ENCODE peak calls at places on chromosome 18, in ten cellular contexts. D is fibroblast of lung, J is K562, B is progenitor cell of endocrine pancreas, R is BJ, A is right lobe of liver, F is choroid plexus epithelial cell, E is adrenal gland, I is bronchial epithelial cell, U is fibroblast of the aortic adventitia. G is an unnamed sample.

GRCh38 chr18:11767935-11768334 is 78.9 kb downstream of the GNAL start:
- DNase-seq in D (peak), B (no peak), U (no peak), A (no peak), E (no peak), R (no peak), I (peak), J (no peak), F (peak), G (peak)

GRCh38 chr18:79819951-79820351 is 22.2 kb downstream of the KCNG2 start:
- DNase-seq in J (no peak), B (no peak), E (no peak), R (no peak), A (no peak), I (no peak), U (no peak), D (no peak), F (no peak), G (no peak)

GRCh38 chr18:71398530-71398929 is 1109.7 kb downstream of the SOCS6 start:
- DNase-seq in R (no peak), E (no peak), F (peak), D (peak), J (no peak), I (no peak), A (no peak), U (peak), B (peak), G (no peak)

GRCh38 chr18:75213610-75214009 is 3.0 kb downstream of the TSHZ1 start:
- DNase-seq in D (peak), J (no peak), A (no peak), B (no peak), E (no peak), U (peak), F (no peak), R (peak), I (peak), G (peak)

GRCh38 chr18:26207937-26208336 is 18.3 kb upstream of the TAF4B start:
- DNase-seq in B (no peak), E (no peak), D (no peak), J (no peak), A (no peak), U (no peak), R (no peak), I (peak), F (no peak), G (no peak)

GRCh38 chr18:51070545-51070944 is 40.5 kb downstream of the SMAD4 start:
- DNase-seq in E (no peak), R (peak), A (no peak), U (peak), F (peak), J (no peak), I (peak), B (no peak), D (peak), G (peak)

GRCh38 chr18:23662309-23663263 is at the start of gene ANKRD29:
- DNase-seq in J (peak), F (no peak), A (peak), D (peak), I (no peak), R (no peak), U (peak), E (peak), B (peak), G (no peak)

GRCh38 chr18:69998523-69998987 is 50.9 kb upstream of the CD226 start:
- DNase-seq in F (no peak), R (no peak), E (no peak), A (no peak), B (no peak), I (no peak), D (no peak), U (no peak), J (no peak), G (no peak)

GRCh38 chr18:23183356-23184150 is 48.3 kb downstream of the CABLES1 start:
- DNase-seq in A (no peak), U (peak), E (no peak), F (peak), D (peak), B (no peak), R (peak), I (no peak), J (no peak), G (peak)

GRCh38 chr18:55869965-55870585 is 282.1 kb upstream of the TCF4 start:
- DNase-seq in B (no peak), J (no peak), D (peak), E (no peak), I (peak), A (no peak), R (peak), U (peak), F (peak), G (peak)

GRCh38 chr18:54880706-54881105 is 52.4 kb downstream of the RAB27B start:
- DNase-seq in U (peak), R (no peak), I (peak), B (no peak), A (no peak), F (peak), D (peak), E (no peak), J (no peak), G (peak)

GRCh38 chr18:22838639-22839487 is 94.3 kb upstream of the RBBP8 start:
- DNase-seq in E (no peak), A (no peak), J (no peak), I (no peak), B (no peak), U (no peak), R (no peak), F (no peak), D (no peak), G (no peak)

GRCh38 chr18:24388975-24389374 is 8.6 kb downstream of the OSBPL1A start:
- DNase-seq in J (no peak), U (peak), I (no peak), A (no peak), R (no peak), B (no peak), D (peak), F (no peak), E (no peak), G (no peak)

GRCh38 chr18:77077836-77078456 is 54.6 kb downstream of the MBP start:
- DNase-seq in R (no peak), F (peak), A (no peak), B (no peak), J (no peak), D (peak), I (peak), U (no peak), E (no peak), G (peak)

GRCh38 chr18:64095056-64095455 is 53.8 kb downstream of the LINC00305 start:
- DNase-seq in R (no peak), U (no peak), B (no peak), D (no peak), J (no peak), E (no peak), F (no peak), A (no peak), I (no peak), G (no peak)

GRCh38 chr18:64097497-64097896 is 51.4 kb downstream of the LINC00305 start:
- DNase-seq in J (no peak), B (no peak), F (peak), I (no peak), E (no peak), R (no peak), D (no peak), A (no peak), U (no peak), G (no peak)

GRCh38 chr18:64099244-64099643 is 49.6 kb downstream of the LINC00305 start:
- DNase-seq in R (no peak), F (no peak), E (no peak), A (no peak), U (no peak), B (no peak), I (no peak), D (no peak), J (no peak), G (no peak)

GRCh38 chr18:64103979-64104378 is 44.9 kb downstream of the LINC00305 start:
- DNase-seq in A (no peak), J (no peak), U (no peak), E (no peak), I (no peak), R (no peak), D (no peak), B (no peak), F (peak), G (no peak)

GRCh38 chr18:64100136-64100922 is 48.6 kb downstream of the LINC00305 start:
- DNase-seq in B (no peak), A (no peak), R (no peak), U (no peak), F (peak), J (no peak), I (no peak), E (no peak), D (no peak), G (no peak)
- TF ChIP-seq CTCF in B (no peak), A (no peak), R (no peak), U (no peak), F (no peak), J (no peak), I (no peak), E (no peak), D (no peak), G (no peak)

DNA sequence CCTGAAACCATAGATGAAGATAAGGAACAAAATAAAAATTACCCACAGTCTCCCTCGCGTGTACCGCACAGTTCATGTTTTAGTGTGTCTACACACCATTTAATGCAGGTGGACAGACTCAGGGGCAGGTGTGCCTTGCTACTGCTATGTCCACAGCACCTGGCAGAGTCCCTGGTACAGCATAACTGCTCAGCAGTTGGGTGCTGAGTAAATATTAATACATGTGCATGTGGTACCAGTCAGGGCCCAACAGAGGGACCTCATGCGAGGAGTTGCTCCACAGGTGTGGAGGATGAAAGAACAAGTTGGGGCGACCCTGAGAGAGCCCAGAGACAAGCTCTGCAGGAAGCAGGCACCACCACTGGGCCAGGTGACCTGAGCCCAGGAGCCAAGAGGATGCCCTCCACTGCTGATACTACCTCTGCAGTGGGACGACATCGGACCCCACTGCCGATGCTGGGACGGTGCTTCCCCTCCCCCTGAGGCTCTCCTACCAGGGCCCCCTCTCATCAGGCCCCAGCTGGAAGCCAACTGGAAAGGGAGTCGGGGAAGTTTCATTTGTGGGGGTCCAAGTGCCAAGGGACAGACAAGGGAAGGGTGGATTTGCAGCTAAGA is 100.8 kb downstream of the NEDD4L start:
- DNase-seq in I (no peak), E (no peak), D (no peak), R (no peak), J (no peak), F (peak), A (no peak), B (no peak), U (no peak), G (no peak)
- TF ChIP-seq CTCF in I (no peak), E (no peak), D (no peak), R (no peak), J (no peak), F (no peak), A (no peak), B (no peak), U (no peak), G (no peak)

GRCh38 chr18:32139835-32140283 is 48.2 kb downstream of the RNF138 start:
- DNase-seq in I (no peak), J (no peak), R (no peak), D (no peak), A (no peak), U (no peak), F (no peak), B (no peak), E (no peak), G (no peak)
- TF ChIP-seq CTCF in I (no peak), J (no peak), R (no peak), D (no peak), A (no peak), U (no peak), F (no peak), B (no peak), E (no peak), G (no peak)

GRCh38 chr18:65093341-65093740 is 657.5 kb upstream of the CDH7 start:
- DNase-seq in E (no peak), F (no peak), R (no peak), U (no peak), B (no peak), D (no peak), A (no peak), I (no peak), J (no peak), G (no peak)

DNA sequence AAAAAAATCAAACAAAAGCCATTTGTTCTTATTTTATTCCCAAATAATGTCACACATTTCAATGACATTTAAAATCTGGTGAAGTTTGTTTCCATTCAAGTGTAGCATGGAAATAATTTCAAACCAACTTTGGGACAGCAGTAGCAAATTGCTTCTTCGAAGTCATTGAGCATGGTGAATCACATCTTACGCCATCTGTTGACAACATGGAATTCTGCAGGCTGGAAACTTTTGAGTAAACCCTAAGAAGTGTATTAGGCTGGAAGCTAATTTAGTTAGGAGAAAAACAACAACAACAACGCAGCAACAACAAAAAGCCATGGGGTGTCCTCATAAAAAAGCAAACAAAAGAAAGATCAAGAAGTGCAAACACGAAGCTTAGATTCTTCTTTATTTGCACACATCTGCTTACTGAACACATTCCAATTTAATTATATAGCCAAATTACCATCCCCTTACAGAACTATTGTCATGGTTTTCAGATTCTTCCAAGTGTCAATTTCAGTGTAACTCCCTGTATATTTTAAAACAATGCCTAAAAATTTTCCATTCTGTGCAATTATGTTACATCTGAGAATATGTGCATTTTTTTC is 659.0 kb upstream of the CDH7 start:
- DNase-seq in I (peak), E (peak), A (no peak), F (peak), J (peak), D (peak), R (no peak), B (no peak), U (no peak), G (no peak)
- TF ChIP-seq CTCF in I (peak), E (peak), A (peak), F (peak), J (no peak), D (no peak), R (no peak), B (peak), U (no peak), G (peak)

GRCh38 chr18:35993013-35993412 is 20.5 kb downstream of the RMP24 start:
- DNase-seq in D (no peak), E (no peak), B (no peak), A (no peak), I (no peak), J (no peak), R (no peak), U (no peak), F (no peak), G (no peak)

GRCh38 chr18:35999925-36000324 is 27.4 kb downstream of the RMP24 start:
- DNase-seq in U (peak), B (no peak), E (no peak), R (no peak), F (peak), A (no peak), J (no peak), D (no peak), I (no peak), G (no peak)

DNA sequence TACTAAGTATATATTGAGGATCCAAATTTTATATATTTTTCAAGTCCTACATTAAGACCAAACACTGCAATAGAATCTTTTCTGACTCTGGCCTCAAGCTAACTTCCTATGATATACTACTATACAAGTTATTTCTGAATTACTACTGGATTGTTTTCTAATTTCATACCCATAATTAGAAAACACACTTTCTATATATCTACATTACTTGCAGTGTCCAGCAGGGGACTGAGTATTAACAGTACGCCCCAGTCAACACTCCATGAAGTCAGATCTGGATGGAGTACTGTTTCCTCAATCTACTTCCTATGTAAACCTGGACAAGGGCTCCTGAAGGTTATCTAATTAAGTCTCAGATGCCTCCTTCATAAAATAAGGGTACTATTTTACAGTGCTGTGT is 26.5 kb downstream of the RMP24 start:
- DNase-seq in D (no peak), E (no peak), R (no peak), F (peak), J (peak), A (no peak), U (peak), B (no peak), I (peak), G (no peak)
- TF ChIP-seq CTCF in D (peak), E (peak), R (peak), F (peak), J (peak), A (no peak), U (peak), B (peak), I (peak), G (peak)

DNA sequence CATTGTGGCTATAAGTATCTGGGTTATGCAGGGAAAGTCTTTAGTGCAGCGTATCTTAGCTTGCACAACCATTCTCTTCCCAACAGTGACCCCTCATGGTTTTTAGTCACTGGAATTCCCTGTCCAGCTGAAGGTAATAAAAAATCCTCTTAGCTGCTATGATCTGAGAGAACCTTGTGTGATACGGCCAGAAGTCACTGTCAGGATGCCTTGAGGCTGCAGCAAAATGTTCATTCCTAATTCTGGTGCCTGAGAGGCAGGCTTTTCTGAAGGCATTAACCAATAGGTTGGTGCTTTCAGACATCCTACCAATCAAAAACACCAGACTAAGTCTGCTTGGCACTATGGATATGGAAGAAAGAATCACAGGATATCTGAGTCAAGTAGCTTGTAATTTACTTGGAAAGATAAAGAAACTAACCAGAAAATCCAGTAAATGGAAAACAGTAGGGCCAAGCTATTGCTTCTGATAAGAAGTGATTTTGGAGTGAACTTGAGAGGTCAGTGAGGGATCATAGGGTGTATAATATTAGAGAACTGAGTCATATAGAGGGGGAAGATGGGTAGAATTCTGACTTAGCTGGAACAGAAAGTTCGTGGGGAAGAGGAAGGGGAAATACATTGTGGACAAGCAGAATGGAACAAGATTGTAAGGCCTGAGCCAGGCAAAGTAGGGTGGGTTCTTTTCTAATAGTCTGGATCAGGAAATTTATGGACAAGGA is 89.0 kb upstream of the SLC14A2 start:
- DNase-seq in R (peak), E (no peak), F (peak), D (peak), A (no peak), J (no peak), U (peak), B (no peak), I (peak), G (peak)
- TF ChIP-seq CTCF in R (peak), E (no peak), F (peak), D (peak), A (no peak), J (no peak), U (peak), B (no peak), I (no peak), G (no peak)

GRCh38 chr18:36490907-36491306 is 193.4 kb downstream of the FHOD3 start:
- DNase-seq in B (no peak), A (no peak), E (no peak), D (no peak), F (no peak), U (no peak), J (no peak), I (no peak), R (no peak), G (no peak)

GRCh38 chr18:36493349-36494281 is 196.1 kb downstream of the FHOD3 start:
- DNase-seq in I (no peak), B (no peak), J (no peak), A (no peak), U (peak), F (peak), E (no peak), R (no peak), D (peak), G (no peak)

GRCh38 chr18:36496022-36496421 is 198.5 kb downstream of the FHOD3 start:
- DNase-seq in F (no peak), E (no peak), B (no peak), R (no peak), I (no peak), D (peak), U (peak), J (no peak), A (no peak), G (peak)

GRCh38 chr18:36492604-36493329 is 195.3 kb downstream of the FHOD3 start:
- DNase-seq in I (peak), A (no peak), U (no peak), D (peak), F (no peak), R (no peak), J (no peak), E (no peak), B (no peak), G (peak)
- TF ChIP-seq CTCF in I (no peak), A (no peak), U (no peak), D (no peak), F (no peak), R (no peak), J (no peak), E (no peak), B (no peak), G (peak)

GRCh38 chr18:4528405-4528804 is 73.3 kb upstream of the DLGAP1 start:
- DNase-seq in R (no peak), J (no peak), I (no peak), F (no peak), B (no peak), U (no peak), E (no peak), A (no peak), D (no peak), G (no peak)

GRCh38 chr18:4524096-4524495 is 69.0 kb upstream of the DLGAP1 start:
- DNase-seq in A (no peak), J (no peak), F (no peak), U (no peak), I (no peak), B (no peak), D (no peak), R (no peak), E (no peak), G (no peak)
- TF ChIP-seq CTCF in A (no peak), J (no peak), F (no peak), U (no peak), I (no peak), B (no peak), D (no peak), R (no peak), E (no peak), G (no peak)

GRCh38 chr18:61894751-61895524 is 2.1 kb upstream of the RNF152 start:
- DNase-seq in F (no peak), J (no peak), D (no peak), A (no peak), R (no peak), B (no peak), E (no peak), I (no peak), U (no peak), G (no peak)

GRCh38 chr18:61893971-61894750 is 1.4 kb upstream of the RNF152 start:
- DNase-seq in D (peak), E (peak), U (peak), B (peak), I (peak), J (peak), R (no peak), F (peak), A (peak), G (peak)

GRCh38 chr18:61891874-61892273 is 933 bp downstream of the RNF152 start:
- DNase-seq in D (no peak), E (peak), R (no peak), B (no peak), A (no peak), J (no peak), U (no peak), I (no peak), F (no peak), G (no peak)

GRCh38 chr18:61892683-61893303 is at the start of gene RNF152:
- DNase-seq in E (peak), J (no peak), R (no peak), A (peak), B (peak), U (peak), F (peak), I (peak), D (peak), G (no peak)

GRCh38 chr18:61893304-61893970 is 630 bp upstream of the RNF152 start:
- DNase-seq in F (peak), R (no peak), E (peak), J (peak), U (peak), I (no peak), B (peak), A (peak), D (peak), G (peak)
- TF ChIP-seq CTCF in F (no peak), R (peak), E (no peak), J (no peak), U (no peak), I (no peak), B (peak), A (peak), D (no peak), G (peak)

GRCh38 chr18:3950668-3951413 is 500.9 kb downstream of the TGIF1 start:
- DNase-seq in B (no peak), E (no peak), R (no peak), U (no peak), D (no peak), J (no peak), F (no peak), A (no peak), I (no peak), G (no peak)
- TF ChIP-seq CTCF in B (no peak), E (no peak), R (no peak), U (no peak), D (no peak), J (no peak), F (no peak), A (no peak), I (no peak), G (no peak)